ENCODE peak calls at places on chromosome 7, in six cellular contexts. One of them, this sample, is unnamed.

GRCh38 chr7:100171087-100171681 is 2.8 kb upstream of the GAL3ST4 start:
- DNase-seq in transverse colon: peak
- DNase-seq in fibroblast of lung: no peak
- DNase-seq in astrocyte: no peak
- DNase-seq in upper lobe of right lung: peak
- DNase-seq in neural progenitor cell: peak
- DNase-seq in this sample: no peak

GRCh38 chr7:54349259-54349658 is 192.9 kb upstream of the VSTM2A start:
- DNase-seq in transverse colon: no peak
- DNase-seq in fibroblast of lung: peak
- DNase-seq in astrocyte: peak
- DNase-seq in upper lobe of right lung: no peak
- DNase-seq in neural progenitor cell: no peak
- DNase-seq in this sample: no peak

GRCh38 chr7:140251824-140252555 is 75.2 kb upstream of the KDM7A start:
- DNase-seq in transverse colon: no peak
- DNase-seq in fibroblast of lung: no peak
- DNase-seq in astrocyte: no peak
- DNase-seq in upper lobe of right lung: no peak
- DNase-seq in neural progenitor cell: no peak
- DNase-seq in this sample: no peak

GRCh38 chr7:13981070-13981469 is 8.4 kb downstream of the ETV1 start:
- DNase-seq in transverse colon: peak
- DNase-seq in fibroblast of lung: peak
- DNase-seq in astrocyte: peak
- DNase-seq in upper lobe of right lung: no peak
- DNase-seq in neural progenitor cell: peak
- DNase-seq in this sample: peak

GRCh38 chr7:42910306-42910705 is 1.6 kb downstream of the C7orf25 start:
- DNase-seq in transverse colon: no peak
- DNase-seq in fibroblast of lung: no peak
- DNase-seq in astrocyte: no peak
- DNase-seq in upper lobe of right lung: no peak
- DNase-seq in neural progenitor cell: no peak
- DNase-seq in this sample: no peak

GRCh38 chr7:150998341-150998740 is 7.5 kb downstream of the NOS3 start:
- DNase-seq in transverse colon: no peak
- DNase-seq in fibroblast of lung: no peak
- DNase-seq in astrocyte: no peak
- DNase-seq in upper lobe of right lung: no peak
- DNase-seq in neural progenitor cell: no peak
- DNase-seq in this sample: no peak

GRCh38 chr7:133504825-133505224 is 251.9 kb downstream of the EXOC4 start:
- DNase-seq in transverse colon: no peak
- DNase-seq in fibroblast of lung: peak
- DNase-seq in astrocyte: peak
- DNase-seq in upper lobe of right lung: no peak
- DNase-seq in neural progenitor cell: no peak
- DNase-seq in this sample: no peak

GRCh38 chr7:105675873-105676484 is 94.7 kb upstream of the EFCAB10 start:
- DNase-seq in transverse colon: peak
- DNase-seq in fibroblast of lung: no peak
- DNase-seq in astrocyte: no peak
- DNase-seq in upper lobe of right lung: no peak
- DNase-seq in neural progenitor cell: no peak
- DNase-seq in this sample: no peak

GRCh38 chr7:27149817-27150567 is 2.4 kb downstream of the HOXA3 start:
- DNase-seq in transverse colon: peak
- DNase-seq in fibroblast of lung: no peak
- DNase-seq in astrocyte: no peak
- DNase-seq in upper lobe of right lung: peak
- DNase-seq in neural progenitor cell: no peak
- DNase-seq in this sample: no peak

GRCh38 chr7:69002416-69002815 is 595.9 kb upstream of the AUTS2 start:
- DNase-seq in transverse colon: no peak
- DNase-seq in fibroblast of lung: peak
- DNase-seq in astrocyte: peak
- DNase-seq in upper lobe of right lung: no peak
- DNase-seq in neural progenitor cell: no peak
- DNase-seq in this sample: no peak

GRCh38 chr7:98054585-98054984 is 52.1 kb upstream of the LMTK2 start:
- DNase-seq in transverse colon: no peak
- DNase-seq in fibroblast of lung: no peak
- DNase-seq in astrocyte: no peak
- DNase-seq in upper lobe of right lung: no peak
- DNase-seq in neural progenitor cell: no peak
- DNase-seq in this sample: no peak

GRCh38 chr7:104956753-104957450 is 57.1 kb upstream of the KMT2E start:
- DNase-seq in transverse colon: no peak
- DNase-seq in fibroblast of lung: peak
- DNase-seq in astrocyte: peak
- DNase-seq in upper lobe of right lung: no peak
- DNase-seq in neural progenitor cell: no peak
- DNase-seq in this sample: peak

GRCh38 chr7:141287936-141288335 is 214.1 kb downstream of the TMEM178B start:
- DNase-seq in transverse colon: no peak
- DNase-seq in fibroblast of lung: no peak
- DNase-seq in astrocyte: no peak
- DNase-seq in upper lobe of right lung: no peak
- DNase-seq in neural progenitor cell: no peak
- DNase-seq in this sample: no peak

GRCh38 chr7:117119192-117119924 is 166.1 kb downstream of the ST7 start:
- DNase-seq in transverse colon: peak
- DNase-seq in fibroblast of lung: peak
- DNase-seq in astrocyte: peak
- DNase-seq in upper lobe of right lung: peak
- DNase-seq in neural progenitor cell: peak
- DNase-seq in this sample: peak

GRCh38 chr7:35975851-35976454 is 175.1 kb downstream of the SEPTIN7 start:
- DNase-seq in transverse colon: peak
- DNase-seq in fibroblast of lung: peak
- DNase-seq in astrocyte: peak
- DNase-seq in upper lobe of right lung: no peak
- DNase-seq in neural progenitor cell: peak
- DNase-seq in this sample: peak

GRCh38 chr7:47574473-47575328 is 7.2 kb downstream of the TNS3 start:
- DNase-seq in transverse colon: peak
- DNase-seq in fibroblast of lung: no peak
- DNase-seq in astrocyte: peak
- DNase-seq in upper lobe of right lung: no peak
- DNase-seq in neural progenitor cell: no peak
- DNase-seq in this sample: no peak

GRCh38 chr7:17269345-17270221 is 28.9 kb upstream of the AHR start:
- DNase-seq in transverse colon: no peak
- DNase-seq in fibroblast of lung: no peak
- DNase-seq in astrocyte: no peak
- DNase-seq in upper lobe of right lung: no peak
- DNase-seq in neural progenitor cell: no peak
- DNase-seq in this sample: no peak

GRCh38 chr7:127629268-127629854 is 11.4 kb upstream of the PAX4 start:
- DNase-seq in transverse colon: peak
- DNase-seq in fibroblast of lung: no peak
- DNase-seq in astrocyte: no peak
- DNase-seq in upper lobe of right lung: no peak
- DNase-seq in neural progenitor cell: peak
- DNase-seq in this sample: no peak

GRCh38 chr7:84953294-84953693 is 233.6 kb downstream of the SEMA3D start:
- DNase-seq in transverse colon: no peak
- DNase-seq in fibroblast of lung: no peak
- DNase-seq in astrocyte: no peak
- DNase-seq in upper lobe of right lung: no peak
- DNase-seq in neural progenitor cell: peak
- DNase-seq in this sample: no peak

GRCh38 chr7:43757073-43757720 is 1.3 kb upstream of the BLVRA start:
- DNase-seq in transverse colon: no peak
- DNase-seq in fibroblast of lung: no peak
- DNase-seq in astrocyte: no peak
- DNase-seq in upper lobe of right lung: no peak
- DNase-seq in neural progenitor cell: no peak
- DNase-seq in this sample: no peak

GRCh38 chr7:155276800-155277375 is 20.8 kb upstream of the INSIG1 start:
- DNase-seq in transverse colon: no peak
- DNase-seq in fibroblast of lung: no peak
- DNase-seq in astrocyte: no peak
- DNase-seq in upper lobe of right lung: peak
- DNase-seq in neural progenitor cell: no peak
- DNase-seq in this sample: no peak

GRCh38 chr7:155274956-155275355 is 22.7 kb upstream of the INSIG1 start:
- DNase-seq in transverse colon: no peak
- DNase-seq in fibroblast of lung: no peak
- DNase-seq in astrocyte: no peak
- DNase-seq in upper lobe of right lung: no peak
- DNase-seq in neural progenitor cell: no peak
- DNase-seq in this sample: no peak

GRCh38 chr7:155277385-155277994 is 20.2 kb upstream of the INSIG1 start:
- DNase-seq in transverse colon: no peak
- DNase-seq in fibroblast of lung: peak
- DNase-seq in astrocyte: no peak
- DNase-seq in upper lobe of right lung: no peak
- DNase-seq in neural progenitor cell: no peak
- DNase-seq in this sample: no peak

GRCh38 chr7:155278921-155279320 is 18.8 kb upstream of the INSIG1 start:
- DNase-seq in transverse colon: no peak
- DNase-seq in fibroblast of lung: no peak
- DNase-seq in astrocyte: no peak
- DNase-seq in upper lobe of right lung: no peak
- DNase-seq in neural progenitor cell: no peak
- DNase-seq in this sample: no peak

DNA sequence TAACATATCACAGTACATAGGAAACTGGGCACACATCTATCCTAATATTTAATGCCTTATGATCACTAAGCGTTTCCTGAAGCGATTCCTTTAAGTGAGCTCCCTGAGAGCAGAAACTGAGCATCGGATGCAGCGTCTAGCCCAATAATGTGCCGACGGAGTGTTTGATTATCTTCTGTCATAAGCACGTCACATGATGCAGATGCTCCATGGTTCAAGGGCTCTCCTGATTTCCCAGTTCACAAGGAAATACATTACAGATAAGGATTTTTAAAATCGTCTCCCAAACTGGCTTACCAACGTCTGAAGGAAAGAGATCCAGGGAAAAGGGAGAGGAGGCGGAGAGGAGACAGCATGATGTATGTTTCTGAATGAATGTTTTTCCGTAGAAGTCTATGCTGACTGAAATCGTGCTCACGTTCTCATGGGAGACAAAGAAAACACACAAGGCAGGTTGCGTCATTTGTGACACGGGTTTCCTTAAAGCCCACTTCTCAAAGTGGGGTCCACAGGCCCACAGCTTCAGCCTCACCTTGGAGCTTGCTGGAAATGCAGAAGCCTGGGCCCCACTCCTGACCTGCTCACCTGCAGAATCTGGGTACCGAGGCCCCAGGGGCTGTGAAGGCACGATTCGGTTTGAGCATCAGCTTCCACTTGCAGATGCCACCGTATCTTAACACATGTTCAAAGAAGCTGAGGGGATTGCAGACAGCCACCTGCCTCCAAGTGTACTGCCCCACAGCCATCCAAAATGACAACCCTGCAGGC is 21.5 kb upstream of the INSIG1 start:
- DNase-seq in transverse colon: no peak
- DNase-seq in fibroblast of lung: no peak
- DNase-seq in astrocyte: no peak
- DNase-seq in upper lobe of right lung: peak
- DNase-seq in neural progenitor cell: no peak
- DNase-seq in this sample: no peak
- H3K4me3 ChIP-seq in transverse colon: no peak
- H3K4me3 ChIP-seq in fibroblast of lung: no peak
- H3K4me3 ChIP-seq in astrocyte: no peak
- H3K4me3 ChIP-seq in upper lobe of right lung: no peak
- H3K4me3 ChIP-seq in neural progenitor cell: no peak
- H3K4me3 ChIP-seq in this sample: no peak

DNA sequence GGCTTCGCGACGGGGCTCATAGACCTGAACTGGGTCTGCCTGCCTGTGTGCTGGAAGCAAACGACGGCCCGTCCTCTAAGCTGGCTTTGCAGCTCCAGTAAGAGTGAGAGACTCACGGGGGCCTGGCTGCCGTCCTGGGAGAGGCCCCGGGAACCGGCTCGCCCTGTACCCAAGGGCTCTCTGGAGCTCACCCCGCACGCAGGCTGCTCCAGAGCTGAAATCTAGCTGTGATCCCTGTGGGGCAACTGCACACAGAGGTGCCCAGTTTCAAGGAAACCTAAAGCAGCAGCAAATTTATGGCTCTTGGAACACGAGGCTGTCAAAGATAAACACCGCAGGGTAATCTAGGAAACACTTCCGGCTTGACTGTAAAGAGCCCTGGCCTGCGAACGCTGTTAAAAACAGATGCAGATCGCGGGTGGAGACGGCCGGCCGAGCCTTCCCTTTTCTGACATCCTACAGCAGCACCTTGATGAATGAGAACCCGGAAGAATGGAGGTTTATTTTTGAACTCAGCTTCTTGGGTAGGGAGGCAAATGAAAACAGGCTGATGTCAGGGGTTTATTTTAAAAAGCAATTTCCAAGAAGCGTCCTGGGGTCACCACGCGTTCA is 29.4 kb downstream of the AMZ1 start:
- DNase-seq in transverse colon: peak
- DNase-seq in fibroblast of lung: no peak
- DNase-seq in astrocyte: no peak
- DNase-seq in upper lobe of right lung: peak
- DNase-seq in neural progenitor cell: no peak
- DNase-seq in this sample: no peak
- H3K27ac ChIP-seq in transverse colon: peak
- H3K27ac ChIP-seq in fibroblast of lung: peak
- H3K27ac ChIP-seq in astrocyte: no peak
- H3K27ac ChIP-seq in upper lobe of right lung: no peak
- H3K27ac ChIP-seq in neural progenitor cell: no peak
- H3K27ac ChIP-seq in this sample: peak

DNA sequence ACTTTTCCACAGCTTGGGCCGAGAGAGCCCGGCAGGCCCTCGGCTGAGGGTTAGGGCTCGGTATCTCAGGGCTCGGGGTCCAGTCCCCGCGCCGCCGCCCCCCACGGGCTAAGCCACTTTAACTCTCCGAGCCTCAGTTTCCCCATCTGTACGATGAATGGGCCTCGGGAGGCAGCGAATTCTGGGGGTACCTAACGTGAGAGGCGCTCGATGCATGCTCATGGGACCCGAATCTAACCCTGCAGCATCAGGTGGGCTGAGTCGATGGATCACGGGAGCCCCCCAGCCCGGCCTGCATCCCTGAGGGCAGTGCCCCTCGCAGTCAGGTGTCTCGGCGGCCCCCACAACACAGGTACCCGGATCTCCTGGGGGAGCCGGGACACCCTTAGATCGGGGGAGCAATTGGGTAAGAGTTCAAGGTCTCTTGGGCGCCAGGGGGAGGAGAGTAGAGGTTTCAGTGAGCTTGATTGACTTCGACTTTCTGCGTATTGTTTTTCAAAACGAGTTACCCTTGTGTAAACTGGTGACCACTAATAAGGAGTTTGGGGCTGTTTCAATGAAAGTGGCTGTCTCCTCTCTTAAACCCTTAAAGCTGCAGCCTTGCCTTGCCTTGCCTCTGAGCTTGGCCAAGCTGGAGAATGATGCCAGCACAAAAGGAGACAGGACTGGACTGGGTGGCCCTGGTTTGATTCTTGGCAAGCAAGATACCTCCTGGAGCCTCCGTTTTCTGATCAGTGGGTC is 631 bp downstream of the POR start:
- DNase-seq in transverse colon: peak
- DNase-seq in fibroblast of lung: peak
- DNase-seq in astrocyte: no peak
- DNase-seq in upper lobe of right lung: no peak
- DNase-seq in neural progenitor cell: peak
- DNase-seq in this sample: no peak
- TF ChIP-seq CTCF in transverse colon: no peak
- TF ChIP-seq CTCF in fibroblast of lung: no peak
- TF ChIP-seq CTCF in astrocyte: no peak
- TF ChIP-seq CTCF in upper lobe of right lung: no peak
- TF ChIP-seq CTCF in neural progenitor cell: no peak
- TF ChIP-seq CTCF in this sample: peak

GRCh38 chr7:12401538-12402364 is 1.9 kb downstream of the VWDE start:
- DNase-seq in transverse colon: no peak
- DNase-seq in fibroblast of lung: no peak
- DNase-seq in astrocyte: no peak
- DNase-seq in upper lobe of right lung: no peak
- DNase-seq in neural progenitor cell: no peak
- DNase-seq in this sample: no peak
- H3K4me3 ChIP-seq in transverse colon: no peak
- H3K4me3 ChIP-seq in fibroblast of lung: no peak
- H3K4me3 ChIP-seq in astrocyte: no peak
- H3K4me3 ChIP-seq in upper lobe of right lung: no peak
- H3K4me3 ChIP-seq in neural progenitor cell: peak
- H3K4me3 ChIP-seq in this sample: no peak

This sample was measured in AG04450.